ENCODE peak calls at places on chromosomes 16 and 17, in ten cellular contexts. H, C, F, Y, R, P, G, E, U and L are unnamed samples. For H3K4me1 and H3K9me3, the result is how much of the 10 kb centered on the place peaks cover.

GRCh38 chr16:66899310-66899944 is 19.1 kb downstream of the PDP2 start:
- DNase-seq in H (no peak), C (no peak), F (no peak), Y (no peak), R (no peak), P (peak), G (no peak), E (peak), U (peak), L (no peak)

GRCh38 chr17:66191607-66192377 is at the start of gene CEP112:
- DNase-seq in H (peak), C (peak), F (peak), Y (peak), R (peak), P (peak), G (peak), E (peak), U (peak), L (peak)

GRCh38 chr16:79597775-79598174 is 2.8 kb downstream of the MAF start:
- DNase-seq in H (no peak), C (no peak), F (no peak), Y (no peak), R (no peak), P (no peak), G (no peak), E (no peak), U (no peak), L (no peak)

GRCh38 chr17:35087731-35088646 is 24.5 kb upstream of the RFFL start:
- DNase-seq in H (peak), C (peak), F (no peak), Y (peak), R (peak), P (peak), G (peak), E (peak), U (peak), L (peak)

GRCh38 chr16:70610273-70611223 is 35.8 kb upstream of the IL34 start:
- DNase-seq in H (no peak), C (no peak), F (no peak), Y (peak), R (no peak), P (no peak), G (no peak), E (peak), U (no peak), L (no peak)

GRCh38 chr16:75459691-75460090 is 4.8 kb downstream of the TMEM170A start:
- DNase-seq in H (no peak), C (no peak), F (no peak), Y (no peak), R (no peak), P (no peak), G (no peak), E (no peak), U (no peak), L (no peak)

GRCh38 chr17:42674755-42675347 is 1.9 kb downstream of the PLEKHH3 start:
- DNase-seq in H (peak), C (peak), F (no peak), Y (no peak), R (no peak), P (no peak), G (no peak), E (no peak), U (no peak), L (no peak)

GRCh38 chr17:8337802-8338744 is 1.6 kb upstream of the ODF4 start:
- DNase-seq in H (no peak), C (no peak), F (no peak), Y (no peak), R (no peak), P (peak), G (no peak), E (no peak), U (no peak), L (no peak)

GRCh38 chr16:83315271-83315670 is 492.5 kb upstream of the HSBP1 start:
- DNase-seq in H (no peak), C (no peak), F (no peak), Y (no peak), R (no peak), P (peak), G (no peak), E (no peak), U (no peak), L (no peak)

GRCh38 chr16:83532634-83533033 is 275.1 kb upstream of the HSBP1 start:
- DNase-seq in H (no peak), C (no peak), F (no peak), Y (no peak), R (no peak), P (no peak), G (no peak), E (no peak), U (no peak), L (no peak)

GRCh38 chr17:66834919-66835454 is at the start of gene CACNG5:
- DNase-seq in H (no peak), C (no peak), F (no peak), Y (no peak), R (no peak), P (no peak), G (no peak), E (no peak), U (peak), L (no peak)

GRCh38 chr16:77677129-77677528 is 45.2 kb upstream of the NUDT7 start:
- DNase-seq in H (no peak), C (no peak), F (no peak), Y (no peak), R (no peak), P (no peak), G (no peak), E (no peak), U (no peak), L (no peak)
- H3K4me1 ChIP-seq in H (under half), C (under half), F (under half), Y (under half), R (under half), P (under half), G (under half), E (under half), U (under half), L (under half)

GRCh38 chr17:78023042-78023441 is 64.5 kb downstream of the TNRC6C start:
- DNase-seq in H (no peak), C (no peak), F (no peak), Y (no peak), R (no peak), P (no peak), G (no peak), E (no peak), U (no peak), L (no peak)

GRCh38 chr17:78019976-78020716 is 61.6 kb downstream of the TNRC6C start:
- DNase-seq in H (no peak), C (no peak), F (no peak), Y (no peak), R (no peak), P (no peak), G (no peak), E (no peak), U (no peak), L (no peak)

GRCh38 chr17:78019367-78019975 is 61.0 kb downstream of the TNRC6C start:
- DNase-seq in H (peak), C (no peak), F (peak), Y (no peak), R (no peak), P (peak), G (no peak), E (peak), U (peak), L (no peak)

GRCh38 chr17:78022425-78022824 is 63.9 kb downstream of the TNRC6C start:
- DNase-seq in H (no peak), C (no peak), F (no peak), Y (no peak), R (no peak), P (peak), G (no peak), E (no peak), U (no peak), L (no peak)

DNA sequence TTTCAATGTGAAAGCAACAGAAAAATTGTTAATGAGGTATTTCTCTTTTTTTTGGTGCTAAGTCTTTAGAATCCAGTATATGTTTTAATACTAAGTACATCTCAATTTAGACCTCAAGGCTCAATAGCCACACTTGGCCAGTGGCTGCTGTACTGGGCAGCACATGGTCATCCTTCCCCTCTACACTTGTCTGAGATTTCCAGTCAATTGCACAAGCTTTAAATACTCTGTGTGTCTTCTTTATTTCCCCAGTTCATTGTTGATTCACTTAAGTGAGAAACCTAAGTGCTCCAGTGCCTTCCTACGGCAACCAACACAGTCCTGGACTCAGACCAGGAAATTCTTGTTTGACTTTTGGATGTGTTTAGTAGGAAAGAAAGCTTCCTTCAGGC is 62.2 kb downstream of the TNRC6C start:
- DNase-seq in H (no peak), C (no peak), F (no peak), Y (no peak), R (no peak), P (no peak), G (no peak), E (no peak), U (no peak), L (no peak)
- H3K9me3 ChIP-seq in H (under half), C (under half), F (under half), Y (under half), R (under half), P (under half), G (under half), E (under half), U (under half), L (under half)

GRCh38 chr16:27235938-27236245 is 32.6 kb downstream of the KDM8 start:
- DNase-seq in H (no peak), C (peak), F (no peak), Y (no peak), R (no peak), P (no peak), G (no peak), E (no peak), U (no peak), L (no peak)
- H3K4me1 ChIP-seq in H (half or more), C (under half), F (under half), Y (under half), R (half or more), P (under half), G (under half), E (under half), U (under half), L (under half)

GRCh38 chr17:54451051-54451450 is 449.6 kb upstream of the TOM1L1 start:
- DNase-seq in H (no peak), C (no peak), F (no peak), Y (no peak), R (no peak), P (no peak), G (no peak), E (no peak), U (no peak), L (no peak)

GRCh38 chr17:54455251-54455868 is 445.3 kb upstream of the TOM1L1 start:
- DNase-seq in H (peak), C (no peak), F (no peak), Y (no peak), R (no peak), P (no peak), G (no peak), E (no peak), U (no peak), L (no peak)

DNA sequence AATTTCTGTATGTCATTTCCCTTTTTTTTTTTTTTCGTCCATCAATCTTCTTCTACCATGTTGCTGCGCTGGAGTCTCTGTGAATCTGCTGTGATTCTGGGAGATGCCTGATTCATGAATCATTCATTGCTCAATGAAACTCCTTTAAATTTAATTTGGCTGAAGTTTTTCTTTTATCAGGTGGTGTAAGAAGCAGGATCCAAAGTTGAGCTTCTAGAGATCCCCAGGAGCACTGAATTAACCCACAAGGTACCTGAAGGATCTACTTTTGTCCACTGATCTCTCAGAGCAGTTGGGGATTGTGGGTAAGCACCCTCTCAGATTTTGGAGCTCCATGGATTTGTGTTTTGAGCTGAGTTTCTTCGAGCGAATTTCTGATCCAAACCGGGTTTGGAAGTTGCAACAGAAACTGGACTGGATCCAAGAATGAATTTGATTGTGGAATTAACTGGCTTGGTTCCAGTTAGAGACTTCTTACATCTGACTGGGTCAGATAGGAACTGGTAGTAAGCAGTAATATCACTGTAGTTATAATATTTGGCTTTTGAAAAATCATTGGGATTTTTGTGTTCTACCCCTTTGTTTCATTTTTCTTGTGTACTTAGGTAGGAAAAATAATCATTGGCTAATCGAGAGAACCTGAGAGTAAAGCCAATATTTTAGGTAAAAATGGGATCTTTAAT is 447.8 kb upstream of the TOM1L1 start:
- DNase-seq in H (no peak), C (no peak), F (no peak), Y (no peak), R (no peak), P (no peak), G (no peak), E (no peak), U (no peak), L (no peak)
- H3K9me3 ChIP-seq in H (under half), C (under half), F (under half), Y (under half), R (half or more), P (under half), G (under half), E (under half), U (under half), L (under half)

DNA sequence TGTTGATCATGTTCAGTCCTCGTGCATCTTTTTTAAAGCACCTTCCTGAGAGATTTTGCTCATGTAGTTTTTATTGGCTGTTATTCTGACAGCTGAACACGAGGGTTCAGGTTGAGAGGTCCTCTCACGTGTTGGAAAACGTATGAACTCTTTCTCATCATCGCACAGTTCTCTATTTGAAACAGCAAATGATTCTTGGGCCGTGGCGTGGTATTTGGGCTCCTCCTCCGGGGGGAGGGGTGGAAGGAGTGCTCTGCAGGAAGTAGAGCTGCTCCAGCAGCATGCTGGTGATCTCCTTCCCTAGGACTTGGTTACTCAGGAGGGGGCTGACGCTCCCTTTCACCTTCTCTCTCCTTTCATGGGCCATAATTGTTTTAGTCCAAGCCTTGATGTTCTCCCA is 70.4 kb downstream of the KSR1 start:
- DNase-seq in H (no peak), C (peak), F (no peak), Y (no peak), R (peak), P (peak), G (no peak), E (peak), U (no peak), L (peak)
- H3K4me1 ChIP-seq in H (under half), C (under half), F (under half), Y (under half), R (under half), P (under half), G (under half), E (under half), U (under half), L (under half)

DNA sequence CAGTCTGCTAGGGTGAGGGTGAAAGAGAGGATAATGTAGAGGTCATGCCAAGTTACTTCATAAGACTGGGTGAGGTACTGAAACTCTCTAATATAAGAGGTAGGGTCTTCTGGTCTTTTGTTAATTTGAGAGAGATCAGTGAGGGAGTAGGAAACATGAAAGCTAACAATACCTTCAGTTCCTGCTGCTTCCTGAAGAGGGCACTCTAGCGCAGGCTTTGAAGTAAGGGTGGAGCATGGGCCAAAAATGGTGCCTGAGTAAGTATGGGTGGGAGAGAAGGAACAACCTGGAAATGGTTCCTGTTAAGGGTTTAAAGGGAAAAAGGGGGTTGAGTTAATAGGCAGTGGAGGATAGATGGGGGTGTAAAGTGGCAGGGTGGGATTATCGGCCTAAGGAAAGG is 2449.5 kb downstream of the TP53TG3F start:
- DNase-seq in H (peak), C (no peak), F (peak), Y (no peak), R (no peak), P (no peak), G (no peak), E (no peak), U (peak), L (no peak)
- H3K9me3 ChIP-seq in H (under half), C (under half), F (under half), Y (under half), R (under half), P (under half), G (under half), E (under half), U (under half), L (under half)

DNA sequence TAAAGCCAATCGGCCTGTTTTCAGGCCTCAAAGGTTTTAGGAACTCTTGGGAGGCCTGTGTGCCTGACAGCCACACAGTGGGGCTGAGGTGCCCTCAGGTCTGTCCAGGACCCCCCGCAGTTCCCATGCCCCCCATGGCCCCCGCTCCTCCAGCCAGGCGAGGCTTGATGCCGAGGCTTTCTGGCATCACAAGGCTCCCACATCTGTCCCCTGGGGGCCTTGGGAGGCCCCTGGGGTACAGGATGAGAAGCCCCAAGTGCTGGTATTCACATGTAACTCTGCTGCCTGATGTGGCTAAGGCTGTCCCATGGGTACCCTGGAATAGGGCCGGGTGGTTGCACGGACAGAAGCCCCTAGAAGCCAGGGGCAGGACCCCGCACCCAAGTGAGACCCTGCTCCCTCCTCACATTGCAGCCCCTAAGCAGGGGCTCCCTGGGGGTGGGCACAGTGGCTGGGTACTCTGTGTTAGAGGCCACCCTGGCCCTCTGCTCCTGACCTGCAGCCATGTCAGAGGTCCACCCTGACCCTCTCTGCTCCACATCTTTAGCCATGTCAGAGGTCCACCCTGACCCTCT is 2.3 kb downstream of the CBFA2T3 start:
- DNase-seq in H (no peak), C (no peak), F (no peak), Y (no peak), R (no peak), P (no peak), G (no peak), E (no peak), U (no peak), L (no peak)
- H3K4me1 ChIP-seq in H (half or more), C (under half), F (under half), Y (under half), R (under half), P (under half), G (under half), E (under half), U (under half), L (under half)

DNA sequence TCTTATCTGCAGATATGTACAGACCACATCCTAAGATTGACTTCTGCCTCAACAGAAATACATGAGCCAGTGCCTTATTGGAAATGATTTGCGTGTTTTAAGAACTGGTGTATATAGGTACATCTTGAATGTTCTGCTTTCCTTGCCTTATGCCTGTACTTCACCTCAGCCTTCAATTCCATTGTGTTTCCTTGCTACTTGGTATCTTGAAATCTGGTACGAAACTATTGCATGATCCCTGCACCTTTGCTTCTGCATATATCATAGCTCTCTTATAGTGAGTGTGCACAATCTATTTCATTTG is 1.5 kb downstream of the ATF7IP2 start:
- DNase-seq in H (no peak), C (no peak), F (no peak), Y (no peak), R (no peak), P (no peak), G (no peak), E (no peak), U (no peak), L (no peak)
- H3K9me3 ChIP-seq in H (under half), C (under half), F (under half), Y (under half), R (under half), P (under half), G (under half), E (under half), U (under half), L (under half)